ENCODE peak calls at places on chromosomes 12 and 14, in eight cellular contexts. A is iris pigment epithelial cell, M is PC-9, C is brain microvascular endothelial cell, Q is endodermal cell, T is NCI-H69, V is thoracic aorta, B is BE2C. Z is an unnamed sample.

GRCh38 chr12:56082382-56082781 is 2.4 kb downstream of the ERBB3 start:
- DNase-seq in B (no peak), A (no peak), V (no peak), C (no peak), Q (no peak), T (no peak), M (no peak), Z (no peak)

GRCh38 chr14:73740921-73741326 is 26.7 kb upstream of the PNMA1 start:
- DNase-seq in A (peak), V (no peak), C (no peak), B (no peak), M (peak), Q (peak), T (no peak), Z (peak)

GRCh38 chr14:34168656-34169055 is 217.8 kb upstream of the EGLN3 start:
- DNase-seq in V (no peak), T (no peak), A (no peak), Q (no peak), C (no peak), B (no peak), M (no peak), Z (no peak)

GRCh38 chr14:86604546-86604945 is 1074.6 kb downstream of the FLRT2 start:
- DNase-seq in V (no peak), Q (no peak), B (no peak), A (no peak), C (no peak), M (no peak), T (no peak), Z (no peak)

GRCh38 chr12:54390176-54390667 is 5.7 kb upstream of the ZNF385A start:
- DNase-seq in Q (peak), C (no peak), A (no peak), V (no peak), B (no peak), T (peak), M (no peak), Z (no peak)

GRCh38 chr12:28770329-28770728 is 378.7 kb upstream of the FAR2 start:
- DNase-seq in M (peak), B (no peak), V (no peak), A (no peak), Q (no peak), T (no peak), C (peak), Z (no peak)

GRCh38 chr12:1529862-1530591 is 64.4 kb downstream of the FBXL14 start:
- DNase-seq in Q (peak), M (peak), A (no peak), C (no peak), B (no peak), V (no peak), T (peak), Z (no peak)

GRCh38 chr12:92702754-92703679 is at the start of gene PLEKHG7:
- DNase-seq in C (no peak), M (no peak), T (no peak), Q (no peak), B (no peak), A (no peak), V (no peak), Z (peak)

GRCh38 chr14:104096751-104097700 is 11.5 kb downstream of the ASPG start:
- DNase-seq in T (peak), V (no peak), Q (peak), C (no peak), A (no peak), B (peak), M (no peak), Z (no peak)

GRCh38 chr14:62505045-62505444 is 540.2 kb downstream of the KCNH5 start:
- DNase-seq in C (no peak), T (no peak), A (no peak), Q (no peak), V (no peak), M (no peak), B (no peak), Z (no peak)

GRCh38 chr12:110012137-110012536 is 12.9 kb downstream of the ANKRD13A start:
- DNase-seq in C (no peak), A (peak), Q (no peak), V (no peak), B (no peak), T (no peak), M (peak), Z (peak)

GRCh38 chr12:85278598-85279448 is 1.2 kb upstream of the ALX1 start:
- DNase-seq in M (no peak), Q (peak), V (no peak), A (no peak), T (no peak), C (no peak), B (no peak), Z (no peak)

GRCh38 chr12:27133022-27133590 is 50.7 kb upstream of the C12orf71 start:
- DNase-seq in Q (no peak), C (no peak), B (no peak), M (no peak), A (no peak), V (no peak), T (no peak), Z (no peak)

GRCh38 chr12:6085841-6086240 is 38.6 kb downstream of the VWF start:
- DNase-seq in T (no peak), B (no peak), Q (no peak), C (no peak), A (no peak), M (no peak), V (no peak), Z (no peak)

Z was measured in left lobe of liver.